ENCODE peak calls at places on chromosomes 12 and 14, in five cellular contexts. G, F, O, S and J are unnamed samples.
A peak's percentile ranks its signal among the peaks of the same experiment; 100 is the strongest.

GRCh38 chr14:67955241-67955640 is 135.7 kb downstream of the RAD51B start:
- DNase-seq in O (no peak), G (no peak), S (no peak), F (no peak), J (no peak)

GRCh38 chr12:21334771-21335325 is at the start of gene SLCO1A2:
- DNase-seq in G (no peak), F (no peak), S (no peak), O (no peak), J (no peak)

GRCh38 chr14:97536421-97536820 is 739.2 kb downstream of the VRK1 start:
- DNase-seq in F (no peak), G (no peak), O (no peak), S (no peak), J (no peak)

GRCh38 chr14:21965042-21965441 is 291.4 kb upstream of the OR4E1 start:
- DNase-seq in S (no peak), F (no peak), G (no peak), O (no peak), J (no peak)

GRCh38 chr12:57793920-57794319 is 11.3 kb downstream of the TSFM start:
- DNase-seq in S (peak; percentile 79), O (no peak), G (no peak), F (no peak), J (no peak)

GRCh38 chr14:83842536-83842935 is 1687.4 kb upstream of the FLRT2 start:
- DNase-seq in G (no peak), F (no peak), O (no peak), S (no peak), J (no peak)

GRCh38 chr12:41277019-41277770 is 89.1 kb downstream of the PDZRN4 start:
- DNase-seq in O (no peak), G (peak; percentile 67), S (peak; percentile 69), F (no peak), J (no peak)

GRCh38 chr12:28899951-28900350 is 249.1 kb upstream of the FAR2 start:
- DNase-seq in S (no peak), F (no peak), G (no peak), O (no peak), J (no peak)

GRCh38 chr12:116164263-116164817 is 113.2 kb downstream of the MED13L start:
- DNase-seq in G (no peak), O (no peak), F (no peak), S (no peak), J (no peak)

GRCh38 chr12:66288121-66288520 is 14.2 kb upstream of the HELB start:
- DNase-seq in O (no peak), G (no peak), S (no peak), F (no peak), J (no peak)

GRCh38 chr14:68124885-68125731 is 305.5 kb downstream of the RAD51B start:
- DNase-seq in S (peak; percentile 57), F (no peak), G (no peak), O (no peak), J (no peak)

GRCh38 chr12:22321620-22322019 is 12.9 kb downstream of the ST8SIA1 start:
- DNase-seq in O (no peak), G (no peak), S (peak; percentile 42), F (peak; percentile 43), J (no peak)

GRCh38 chr14:27242874-27243273 is 645.0 kb upstream of the NOVA1 start:
- DNase-seq in S (no peak), F (no peak), O (no peak), G (no peak), J (no peak)

GRCh38 chr12:80946591-80946990 is 8.9 kb upstream of the LIN7A start:
- DNase-seq in F (no peak), S (peak; percentile 26), O (no peak), G (no peak), J (no peak)

GRCh38 chr12:54588110-54588831 is at the start of gene PPP1R1A:
- DNase-seq in S (no peak), G (no peak), O (peak; percentile 48), F (no peak), J (peak; percentile 30)

GRCh38 chr12:57092876-57093411 is 4.0 kb downstream of the NAB2 start:
- DNase-seq in F (no peak), G (no peak), S (no peak), O (no peak), J (no peak)

GRCh38 chr12:22578328-22578727 is 34.0 kb upstream of the C2CD5 start:
- DNase-seq in O (no peak), S (no peak), F (no peak), G (no peak), J (no peak)

GRCh38 chr14:68426661-68427549 is 366.0 kb downstream of the ZFP36L1 start:
- DNase-seq in F (no peak), O (no peak), S (no peak), G (no peak), J (no peak)

GRCh38 chr14:104957146-104958113 is 20.7 kb downstream of the AHNAK2 start:
- DNase-seq in S (no peak), O (no peak), G (no peak), F (no peak), J (no peak)

GRCh38 chr14:76729953-76730505 is 31.2 kb upstream of the VASH1 start:
- DNase-seq in F (no peak), O (no peak), S (no peak), G (no peak), J (no peak)

GRCh38 chr14:106657460-106657859 is 1131.1 kb downstream of the TMEM121 start:
- DNase-seq in O (no peak), S (no peak), F (no peak), G (peak; percentile 49), J (peak; percentile 34)

GRCh38 chr12:19834596-19834995 is 395.3 kb downstream of the AEBP2 start:
- DNase-seq in S (peak; percentile 68), F (no peak), O (no peak), G (no peak), J (no peak)

GRCh38 chr12:98440165-98440581 is 75.2 kb upstream of the TMPO start:
- DNase-seq in G (no peak), O (peak; percentile 38), F (peak; percentile 86), S (peak; percentile 99), J (peak; percentile 91)

GRCh38 chr12:122225683-122226365 is at the start of gene DIABLO:
- DNase-seq in G (peak; percentile 96), S (peak; percentile 100), F (peak; percentile 100), O (peak; percentile 100), J (peak; percentile 100)

GRCh38 chr12:39807043-39807442 is 187.4 kb upstream of the ABCD2 start:
- DNase-seq in O (no peak), G (no peak), F (no peak), S (peak; percentile 45), J (no peak)

GRCh38 chr12:51879102-51879501 is 8.8 kb upstream of the ANKRD33 start:
- DNase-seq in F (no peak), G (no peak), S (no peak), O (no peak), J (no peak)
- H3K4me1 ChIP-seq in F (no peaks in the 10 kb centered on the region), G (no peaks in the 10 kb centered on the region), S (no peaks in the 10 kb centered on the region), O (no peaks in the 10 kb centered on the region), J (no peaks in the 10 kb centered on the region)

DNA sequence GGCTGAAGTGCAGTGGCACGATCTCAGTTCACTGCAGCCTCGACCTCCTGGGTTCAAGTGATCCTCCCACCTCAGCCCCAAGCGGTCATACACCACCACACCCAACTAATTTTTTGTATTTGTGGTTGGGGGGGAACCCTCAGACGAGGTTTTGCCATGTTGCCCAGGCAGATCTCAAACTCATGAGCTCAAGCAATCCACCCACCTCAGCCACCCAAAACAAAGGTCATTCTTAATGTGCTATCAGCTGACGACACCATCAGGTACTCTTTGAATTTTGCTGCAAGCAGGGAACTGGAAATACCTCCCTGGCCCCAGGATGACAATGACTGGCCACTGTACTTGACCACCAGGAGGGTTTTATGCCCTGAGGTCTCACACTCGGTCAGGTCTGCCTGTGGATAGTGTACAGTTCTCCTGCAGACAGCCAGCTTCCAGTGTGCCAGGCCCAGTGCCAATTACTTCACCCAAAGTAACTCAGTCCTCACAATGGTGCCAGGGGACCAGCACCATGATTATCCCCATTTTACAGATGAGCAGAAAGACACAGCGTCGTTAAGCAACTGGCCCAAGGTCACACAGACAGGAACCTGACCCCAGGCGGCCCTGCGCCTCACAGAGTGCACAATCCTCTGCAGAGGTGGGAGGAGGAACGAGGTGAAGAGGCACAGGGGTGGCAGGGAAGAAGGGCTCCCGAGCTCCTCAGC is 42.9 kb downstream of the ITPK1 start:
- DNase-seq in G (no peak), F (no peak), O (no peak), S (no peak), J (no peak)
- H3K27ac ChIP-seq in G (no peak overlapping the region), F (no peak overlapping the region), O (peak overlapping the region; percentile 80), S (no peak overlapping the region), J (no peak overlapping the region)

DNA sequence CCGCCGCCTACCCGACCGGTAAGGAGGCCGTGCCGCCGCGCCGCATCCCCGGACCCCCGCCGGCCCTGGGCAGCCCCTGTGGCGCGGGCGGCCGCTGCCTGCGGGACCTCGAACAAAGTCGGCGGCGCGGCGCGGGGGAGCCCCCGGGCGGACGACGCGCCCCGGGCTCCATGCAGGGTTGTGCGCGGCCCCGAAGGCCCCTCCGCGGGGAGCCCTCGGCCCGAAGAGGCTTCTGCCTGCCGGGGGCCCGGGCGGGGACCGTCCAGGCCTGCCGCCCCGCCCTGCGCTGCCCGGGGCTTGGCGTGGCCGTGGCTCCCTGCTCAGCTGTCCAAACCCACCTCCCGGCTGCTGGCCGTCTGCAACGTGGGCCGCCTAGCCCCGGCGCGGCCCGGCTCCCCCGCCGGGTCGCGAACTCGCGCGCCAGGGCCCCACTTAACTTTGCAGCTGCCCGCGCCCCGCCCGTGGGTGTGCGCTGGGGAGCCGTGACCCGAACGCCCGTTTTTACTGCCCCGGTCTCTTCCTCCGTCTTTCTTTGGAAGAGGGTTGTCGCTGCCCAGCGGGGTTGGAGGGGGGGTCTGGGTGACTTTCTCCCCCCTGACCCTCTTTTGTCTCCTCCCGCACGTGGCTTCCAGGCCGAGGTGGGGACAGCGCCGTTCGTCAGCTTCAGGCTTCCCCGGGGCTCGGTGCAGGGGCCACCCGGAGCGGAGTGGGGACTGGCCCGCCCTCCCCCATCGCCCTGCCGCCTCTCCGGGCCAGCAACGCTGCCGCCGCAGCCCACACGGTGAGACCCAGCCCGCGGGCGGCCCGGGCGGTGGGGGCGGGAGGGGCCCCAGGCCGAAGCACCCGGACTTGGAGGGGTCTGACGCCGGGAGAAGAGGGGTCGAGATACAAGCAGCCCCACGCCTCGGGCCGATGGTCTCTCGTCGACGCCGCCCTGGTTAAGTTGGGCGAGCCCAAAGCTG is 901 bp downstream of the DYRK2 start:
- DNase-seq in S (no peak), O (peak; percentile 57), F (no peak), G (no peak), J (peak; percentile 79)
- H3K4me1 ChIP-seq in S (peaks cover 30% of the 10 kb centered on the region), O (peaks cover 28% of the 10 kb centered on the region), F (peaks cover 41% of the 10 kb centered on the region), G (peaks cover 14% of the 10 kb centered on the region), J (peaks cover 9% of the 10 kb centered on the region)

GRCh38 chr12:124422570-124423523 is 128.0 kb downstream of the RFLNA start:
- DNase-seq in F (peak; percentile 92), O (peak; percentile 94), S (peak; percentile 98), G (no peak), J (peak; percentile 98)

GRCh38 chr12:124424516-124424905 is 129.6 kb downstream of the RFLNA start:
- DNase-seq in S (no peak), F (no peak), O (peak; percentile 15), G (no peak), J (no peak)

GRCh38 chr12:124425667-124426066 is 130.8 kb downstream of the RFLNA start:
- DNase-seq in F (no peak), S (no peak), O (peak; percentile 2), G (no peak), J (no peak)

GRCh38 chr12:124422142-124422569 is 127.3 kb downstream of the RFLNA start:
- DNase-seq in S (no peak), F (peak; percentile 61), G (no peak), O (peak; percentile 49), J (peak; percentile 76)

GRCh38 chr12:124423683-124424515 is 129.0 kb downstream of the RFLNA start:
- DNase-seq in G (no peak), S (no peak), O (peak; percentile 23), F (no peak), J (peak; percentile 64)
- H3K27ac ChIP-seq in G (no peak overlapping the region), S (peak overlapping the region; percentile 98), O (peak overlapping the region; percentile 89), F (peak overlapping the region; percentile 92), J (peak overlapping the region; percentile 92)